ENCODE peak calls at places on chromosome 22, in five cellular contexts. H is CD8-positive, alpha-beta T cell; C is breast epithelium; U is heart right ventricle; I is ovary. W is an unnamed sample. For H3K4me1, the result is how much of the 10 kb centered on the place peaks cover.

GRCh38 chr22:22463855-22464540 is 44.5 kb downstream of the ZNF280B start:
- DNase-seq in U (peak), H (peak), C (no peak), I (peak), W (peak)

GRCh38 chr22:20268350-20269012 is 363 bp upstream of the RTN4R start:
- DNase-seq in H (peak), C (no peak), U (peak), I (peak), W (peak)

GRCh38 chr22:21972293-21972779 is 10.3 kb downstream of the TOP3B start:
- DNase-seq in I (no peak), H (peak), U (no peak), C (no peak), W (no peak)

GRCh38 chr22:42283288-42284229 is 13.1 kb upstream of the TCF20 start:
- DNase-seq in H (peak), U (no peak), C (no peak), I (peak), W (no peak)

GRCh38 chr22:32040324-32040904 is 2.6 kb upstream of the SLC5A1 start:
- DNase-seq in H (no peak), I (no peak), U (no peak), C (no peak), W (no peak)

GRCh38 chr22:36541831-36542391 is 12.9 kb upstream of the EIF3D start:
- DNase-seq in H (no peak), U (no peak), I (no peak), C (no peak), W (peak)

GRCh38 chr22:50621491-50621880 is 6.5 kb downstream of the ARSA start:
- DNase-seq in C (no peak), U (no peak), H (peak), I (no peak), W (no peak)

GRCh38 chr22:41832553-41833368 is at the start of gene SREBF2:
- DNase-seq in U (peak), C (peak), I (peak), H (peak), W (peak)

GRCh38 chr22:49964136-49964492 is 3.5 kb downstream of the PIM3 start:
- DNase-seq in I (no peak), H (peak), C (no peak), U (no peak), W (no peak)

GRCh38 chr22:46619830-46620501 is at the start of gene GRAMD4:
- DNase-seq in C (peak), U (peak), H (no peak), I (no peak), W (no peak)

GRCh38 chr22:49140921-49141680 is 686.6 kb downstream of the BRD1 start:
- DNase-seq in I (no peak), U (no peak), C (peak), H (no peak), W (no peak)

GRCh38 chr22:39318507-39319283 is 728 bp downstream of the RPL3 start:
- DNase-seq in U (no peak), C (peak), I (no peak), H (no peak), W (no peak)

GRCh38 chr22:40594924-40595323 is 41.6 kb downstream of the MRTFA start:
- DNase-seq in C (no peak), I (no peak), H (no peak), U (no peak), W (no peak)
- H3K4me3 ChIP-seq in C (no peak), I (no peak), H (no peak), U (no peak), W (no peak)

GRCh38 chr22:23576681-23577080 is 3.4 kb downstream of the IGLL1 start:
- DNase-seq in U (no peak), C (no peak), I (no peak), H (no peak), W (no peak)
- H3K27ac ChIP-seq in U (no peak), C (no peak), I (no peak), H (no peak), W (no peak)

DNA sequence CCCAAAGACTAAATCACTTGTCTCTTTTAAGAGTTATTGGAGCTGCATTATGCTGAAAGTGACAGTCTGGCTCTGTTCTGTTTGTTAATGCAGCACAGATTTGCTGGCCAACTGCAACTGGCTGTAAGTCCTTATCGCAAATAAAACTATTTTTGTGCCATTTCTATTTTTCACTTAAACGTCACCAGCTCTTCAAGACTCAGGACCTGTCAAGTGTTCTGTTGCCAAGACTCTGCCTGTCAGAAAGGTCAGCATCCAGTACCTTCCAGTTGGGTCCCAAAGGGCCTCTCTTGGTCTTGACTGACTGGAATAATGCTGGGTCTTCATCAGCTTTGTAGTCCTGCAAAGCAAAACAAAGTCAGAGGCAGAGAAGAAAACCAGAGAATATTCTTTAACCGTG is 45.6 kb downstream of the PITPNB start:
- DNase-seq in I (peak), U (peak), H (no peak), C (no peak), W (no peak)
- H3K4me1 ChIP-seq in I (under half), U (half or more), H (under half), C (under half), W (under half)

DNA sequence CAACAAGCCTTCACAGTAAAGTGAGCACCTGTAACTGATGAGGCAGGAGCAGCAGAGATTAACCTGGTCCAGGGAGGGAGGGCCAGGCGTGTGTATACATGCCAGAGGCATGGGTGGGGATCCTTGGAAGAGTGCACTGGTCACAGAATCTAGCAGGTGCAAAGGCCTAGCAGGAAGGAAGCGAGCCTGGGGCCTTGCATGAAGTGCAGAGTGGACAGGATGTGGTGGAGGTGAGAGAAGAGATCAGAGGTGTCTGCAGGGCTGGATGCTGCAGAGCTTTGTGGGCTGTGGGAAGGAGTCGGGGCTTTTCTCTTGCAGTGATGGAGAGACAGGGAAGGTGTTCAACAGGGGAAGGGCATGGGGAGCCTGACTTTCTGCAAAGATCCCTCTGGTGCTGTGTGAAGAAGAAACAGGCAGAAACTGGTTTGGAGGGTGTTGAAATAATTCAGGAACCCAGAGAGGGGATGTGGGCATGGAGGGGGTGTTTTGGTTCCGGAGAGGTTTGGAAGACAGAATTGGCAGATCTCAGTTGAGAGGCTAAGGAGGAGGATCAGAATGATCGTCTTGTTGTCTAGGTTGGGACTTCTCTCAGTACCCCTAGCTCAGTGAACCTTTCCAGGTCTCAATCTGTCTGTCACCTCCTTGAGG is 2.6 kb upstream of the TPST2 start:
- DNase-seq in U (no peak), C (no peak), H (peak), I (no peak), W (no peak)
- H3K4me3 ChIP-seq in U (no peak), C (no peak), H (no peak), I (no peak), W (no peak)

GRCh38 chr22:29151316-29151715 is 54.4 kb upstream of the EMID1 start:
- DNase-seq in U (no peak), H (no peak), C (no peak), I (no peak), W (no peak)

GRCh38 chr22:29148826-29149225 is 56.9 kb upstream of the EMID1 start:
- DNase-seq in C (no peak), U (no peak), H (no peak), I (no peak), W (no peak)

GRCh38 chr22:29150701-29151100 is 55.0 kb upstream of the EMID1 start:
- DNase-seq in C (no peak), H (no peak), I (no peak), U (no peak), W (no peak)

GRCh38 chr22:29148036-29148435 is 57.7 kb upstream of the EMID1 start:
- DNase-seq in C (no peak), U (no peak), I (no peak), H (no peak), W (no peak)

GRCh38 chr22:29149841-29150555 is 55.7 kb upstream of the EMID1 start:
- DNase-seq in U (no peak), I (no peak), C (no peak), H (no peak), W (no peak)
- H3K27ac ChIP-seq in U (no peak), I (no peak), C (peak), H (no peak), W (no peak)

DNA sequence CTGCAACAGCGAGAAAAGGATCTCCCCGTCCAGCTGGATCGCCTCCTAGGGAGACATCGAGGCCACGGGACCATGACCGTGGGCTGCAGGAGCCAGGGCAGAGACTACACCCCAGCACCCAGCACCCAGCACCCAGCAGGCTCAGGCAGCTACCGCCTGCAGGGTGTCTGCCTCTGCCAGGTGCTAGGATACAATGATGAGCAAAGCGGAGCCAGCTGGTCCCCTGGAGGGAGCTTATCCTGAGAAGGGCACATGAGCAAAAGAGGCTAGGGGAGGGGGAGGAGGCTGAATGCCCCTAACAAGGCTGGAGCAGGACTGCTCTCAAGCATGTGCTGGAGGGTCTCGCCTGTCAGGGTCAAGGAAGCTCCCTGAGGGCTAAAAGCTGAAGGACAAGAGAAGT is 4.8 kb upstream of the CASTOR1 start:
- DNase-seq in C (no peak), U (no peak), I (no peak), H (no peak), W (no peak)
- H3K4me1 ChIP-seq in C (under half), U (under half), I (under half), H (half or more), W (under half)